ENCODE peak calls at places on chromosomes 7 and 10, in five cellular contexts. U, V, F, M and R are unnamed samples.

GRCh38 chr7:132080467-132080866 is 495.8 kb downstream of the PLXNA4 start:
- DNase-seq in U (no peak), V (no peak), M (no peak), F (no peak), R (no peak)

GRCh38 chr7:22445140-22445722 is 54.8 kb downstream of the STEAP1B start:
- DNase-seq in V (peak), M (no peak), F (peak), U (no peak), R (no peak)

GRCh38 chr7:121891731-121892130 is 18.8 kb downstream of the PTPRZ1 start:
- DNase-seq in V (no peak), M (no peak), U (no peak), F (no peak), R (no peak)

GRCh38 chr7:66119502-66119901 is 4.9 kb downstream of the CRCP start:
- DNase-seq in M (no peak), F (no peak), U (no peak), V (no peak), R (no peak)

GRCh38 chr10:79185067-79185774 is 116.5 kb downstream of the ZMIZ1 start:
- DNase-seq in M (no peak), U (no peak), F (peak), V (no peak), R (no peak)

GRCh38 chr7:157488966-157489365 is 152.2 kb downstream of the DNAJB6 start:
- DNase-seq in M (no peak), U (no peak), V (peak), F (no peak), R (no peak)

GRCh38 chr10:28280652-28281051 is 22.2 kb downstream of the MPP7 start:
- DNase-seq in F (no peak), U (no peak), M (no peak), V (no peak), R (no peak)

GRCh38 chr10:102381983-102382382 is 13.5 kb upstream of the NFKB2 start:
- DNase-seq in U (no peak), M (no peak), F (no peak), V (no peak), R (no peak)

GRCh38 chr10:74361678-74362077 is 210.7 kb downstream of the ADK start:
- DNase-seq in U (no peak), M (no peak), V (no peak), F (no peak), R (no peak)

GRCh38 chr7:151795168-151795754 is 81.7 kb downstream of the PRKAG2 start:
- DNase-seq in F (no peak), M (peak), U (no peak), V (no peak), R (no peak)

GRCh38 chr10:117762819-117763172 is 220.2 kb downstream of the EMX2 start:
- DNase-seq in M (no peak), U (no peak), V (peak), F (peak), R (no peak)

GRCh38 chr10:15821046-15821683 is 39.1 kb downstream of the MINDY3 start:
- DNase-seq in F (no peak), U (no peak), M (no peak), V (no peak), R (no peak)

GRCh38 chr10:59079386-59080226 is 96.8 kb upstream of the PHYHIPL start:
- DNase-seq in U (no peak), V (no peak), F (peak), M (no peak), R (no peak)

GRCh38 chr10:62459500-62459899 is 85.3 kb downstream of the ZNF365 start:
- DNase-seq in V (no peak), M (no peak), F (no peak), U (no peak), R (no peak)

GRCh38 chr7:140059288-140060242 is 3.2 kb downstream of the PARP12 start:
- DNase-seq in U (peak), V (peak), F (peak), M (peak), R (peak)

GRCh38 chr10:44963772-44964633 is 4.4 kb downstream of the RASSF4 start:
- DNase-seq in V (peak), U (peak), M (no peak), F (peak), R (no peak)

GRCh38 chr10:103720328-103720963 is 134.9 kb downstream of the SH3PXD2A start:
- DNase-seq in U (no peak), V (no peak), M (no peak), F (peak), R (no peak)

GRCh38 chr10:132932461-132933307 is 9.7 kb downstream of the CFAP46 start:
- DNase-seq in M (no peak), V (no peak), F (no peak), U (no peak), R (no peak)

GRCh38 chr10:123472606-123473005 is 193.5 kb upstream of the GPR26 start:
- DNase-seq in M (no peak), V (no peak), U (no peak), F (no peak), R (no peak)

GRCh38 chr7:47580175-47580701 is 1.7 kb downstream of the TNS3 start:
- DNase-seq in F (peak), M (no peak), V (no peak), U (peak), R (no peak)

GRCh38 chr7:47579458-47579857 is 2.5 kb downstream of the TNS3 start:
- DNase-seq in M (no peak), U (no peak), F (no peak), V (no peak), R (no peak)

GRCh38 chr7:47581821-47582747 is at the start of gene TNS3:
- DNase-seq in F (peak), U (peak), M (no peak), V (no peak), R (no peak)

GRCh38 chr7:47581442-47581820 is 480 bp downstream of the TNS3 start:
- DNase-seq in M (no peak), V (no peak), F (no peak), U (no peak), R (no peak)

GRCh38 chr7:47580811-47581331 is 1.0 kb downstream of the TNS3 start:
- DNase-seq in M (no peak), F (peak), U (no peak), V (no peak), R (no peak)
- H3K27ac ChIP-seq in M (no peak), F (peak), U (peak), V (peak), R (no peak)

DNA sequence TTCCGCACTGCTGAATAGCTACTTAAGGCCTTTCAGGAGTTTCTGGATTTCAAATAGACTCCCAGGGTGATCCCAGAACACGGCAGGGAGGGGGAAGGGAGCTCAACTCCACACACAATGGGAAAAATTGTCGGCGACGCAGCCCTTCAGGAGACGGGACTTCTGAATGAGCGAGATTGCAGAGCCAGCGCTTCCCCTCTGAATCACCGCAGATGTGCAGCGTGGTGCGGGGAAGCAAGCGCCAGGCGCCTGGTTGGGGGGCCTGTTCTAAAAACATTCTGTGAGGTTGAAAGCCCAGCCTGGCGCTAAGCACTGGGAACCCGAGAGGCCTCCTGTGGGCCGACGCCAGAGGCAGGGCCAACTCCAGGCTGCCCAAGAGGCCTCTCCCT is 163.3 kb downstream of the MAD1L1 start:
- DNase-seq in F (no peak), U (no peak), V (no peak), M (no peak), R (no peak)
- H3K27ac ChIP-seq in F (no peak), U (no peak), V (no peak), M (no peak), R (no peak)

GRCh38 chr10:97454330-97455036 is 8.5 kb downstream of the ZDHHC16 start:
- DNase-seq in V (no peak), U (no peak), F (peak), M (no peak), R (no peak)

GRCh38 chr10:97450828-97451227 is 4.9 kb downstream of the ZDHHC16 start:
- DNase-seq in M (no peak), F (no peak), V (no peak), U (no peak), R (no peak)

GRCh38 chr10:97456034-97456685 is 10.2 kb downstream of the ZDHHC16 start:
- DNase-seq in F (no peak), V (no peak), M (no peak), U (no peak), R (no peak)

GRCh38 chr10:97452352-97452751 is 6.4 kb downstream of the ZDHHC16 start:
- DNase-seq in M (no peak), U (no peak), F (no peak), V (no peak), R (no peak)

GRCh38 chr10:97451605-97452004 is 5.6 kb downstream of the ZDHHC16 start:
- DNase-seq in M (no peak), U (no peak), V (no peak), F (no peak), R (no peak)
- H3K27ac ChIP-seq in M (no peak), U (no peak), V (no peak), F (no peak), R (peak)

DNA sequence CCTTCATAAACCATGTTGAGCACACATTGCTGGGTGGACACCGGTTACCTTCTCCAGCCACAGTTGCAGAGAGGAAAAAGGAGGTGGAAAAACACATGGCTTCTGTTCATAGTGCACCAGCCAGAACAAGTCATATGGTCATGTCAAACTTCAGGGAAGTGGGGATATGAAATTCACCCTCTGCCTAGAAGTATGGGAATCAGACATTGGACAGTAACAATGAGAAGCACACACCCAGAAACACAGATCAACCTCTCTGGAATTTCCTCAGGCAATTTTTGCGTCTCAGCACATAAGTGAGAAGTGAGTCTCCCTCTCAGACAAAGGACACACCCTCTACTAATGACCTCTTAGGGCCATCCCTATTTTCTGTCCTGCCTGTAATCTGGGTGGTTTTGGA is 172.6 kb upstream of the SVIL start:
- DNase-seq in V (no peak), M (no peak), F (peak), U (peak), R (peak)
- H3K27ac ChIP-seq in V (no peak), M (no peak), F (peak), U (peak), R (peak)

DNA sequence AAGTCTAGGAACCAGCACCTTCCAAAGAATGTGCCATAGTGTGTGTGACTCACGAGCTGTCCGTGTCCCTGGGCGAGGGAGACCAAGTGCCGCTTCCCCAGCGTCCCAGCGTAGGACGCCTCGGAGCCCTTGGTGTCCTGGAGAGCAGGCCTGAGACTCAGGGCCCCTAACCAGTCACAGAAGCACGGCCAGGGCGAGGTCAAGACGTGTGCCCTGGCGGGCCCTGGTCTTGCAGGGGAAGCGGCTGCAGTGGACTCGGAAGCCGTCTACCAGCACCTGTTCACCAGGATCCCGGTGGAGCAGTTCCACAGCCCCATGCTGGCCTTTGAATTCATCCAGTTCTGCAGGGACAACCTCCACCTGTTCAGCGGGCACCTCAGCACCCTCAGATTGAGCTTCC is 10.6 kb downstream of the AP5Z1 start:
- DNase-seq in V (no peak), M (no peak), U (no peak), F (no peak), R (no peak)
- H3K27ac ChIP-seq in V (no peak), M (no peak), U (no peak), F (no peak), R (no peak)

GRCh38 chr10:99924856-99925255 is 84.9 kb downstream of the DNMBP start:
- DNase-seq in F (no peak), V (no peak), M (no peak), U (no peak), R (no peak)

GRCh38 chr10:99930731-99931550 is 78.8 kb downstream of the DNMBP start:
- DNase-seq in F (no peak), M (no peak), U (peak), V (no peak), R (peak)

GRCh38 chr10:99929360-99929759 is 80.4 kb downstream of the DNMBP start:
- DNase-seq in F (no peak), M (no peak), U (no peak), V (no peak), R (no peak)

GRCh38 chr10:99926925-99927718 is 82.6 kb downstream of the DNMBP start:
- DNase-seq in V (no peak), U (peak), M (no peak), F (peak), R (no peak)

GRCh38 chr10:99927719-99928280 is 81.9 kb downstream of the DNMBP start:
- DNase-seq in V (no peak), M (no peak), U (no peak), F (peak), R (no peak)
- H3K27ac ChIP-seq in V (peak), M (no peak), U (peak), F (no peak), R (peak)

DNA sequence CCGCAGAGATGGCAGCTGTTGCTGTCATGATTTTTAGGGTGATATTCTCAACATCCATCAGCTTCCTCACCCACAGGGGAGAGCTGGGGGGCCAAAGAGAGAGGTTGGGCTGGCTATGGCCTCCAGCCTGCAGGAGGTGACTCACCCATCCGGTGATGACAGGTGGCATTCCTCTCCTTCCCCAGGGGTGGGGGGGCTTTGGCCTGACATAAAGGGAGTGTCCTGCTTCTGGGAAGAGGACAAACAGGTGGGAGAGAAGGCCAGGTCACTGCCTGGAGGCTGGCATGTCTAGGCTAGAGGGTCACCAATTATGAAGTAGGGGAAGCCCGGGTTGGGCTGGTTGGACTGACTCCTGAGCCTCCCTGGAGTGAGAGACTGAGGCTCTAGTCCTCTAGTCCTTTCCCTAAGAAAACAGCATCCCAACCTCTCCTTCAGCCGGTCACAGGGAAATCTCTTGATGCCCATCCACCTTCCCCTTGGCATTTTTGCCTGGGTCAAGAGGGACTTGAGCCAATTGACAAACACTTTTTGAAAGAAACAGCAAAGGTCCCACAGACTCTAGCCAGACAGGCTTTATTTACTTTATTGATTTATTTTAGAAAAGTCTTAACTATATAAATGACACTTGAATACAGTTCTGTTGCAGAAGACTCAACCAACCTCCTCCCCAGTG is 79.8 kb upstream of the ZNF716 start:
- DNase-seq in F (no peak), M (no peak), U (no peak), V (no peak), R (no peak)
- H3K27ac ChIP-seq in F (no peak), M (no peak), U (no peak), V (no peak), R (no peak)

GRCh38 chr10:24007359-24007758 is 201.6 kb upstream of the KIAA1217 start:
- DNase-seq in M (no peak), V (no peak), U (no peak), F (no peak), R (no peak)

GRCh38 chr10:24008164-24009066 is 200.5 kb upstream of the KIAA1217 start:
- DNase-seq in U (no peak), F (peak), M (no peak), V (no peak), R (peak)

GRCh38 chr10:24009736-24010135 is 199.2 kb upstream of the KIAA1217 start:
- DNase-seq in U (no peak), M (no peak), F (no peak), V (no peak), R (no peak)

GRCh38 chr10:24009115-24009514 is 199.8 kb upstream of the KIAA1217 start:
- DNase-seq in M (no peak), V (no peak), U (no peak), F (no peak), R (no peak)

GRCh38 chr10:24012249-24012803 is 196.6 kb upstream of the KIAA1217 start:
- DNase-seq in M (no peak), U (no peak), F (no peak), V (no peak), R (no peak)
- H3K27ac ChIP-seq in M (no peak), U (no peak), F (no peak), V (no peak), R (no peak)